ENCODE peak calls at places on chromosomes 6 and 20, in ten cellular contexts. G is MV-4-11; M is HEK293T; Q is activated CD4-positive, alpha-beta T cell treated with anti-CD3 and anti-CD28 coated beads, Interleukin-2, amount 50 U/mL, for 4 hours; Z is stimulated activated CD8-positive, alpha-beta memory T cell treated with anti-CD3 and anti-CD28 coated beads, Interleukin-2, amount 100 ng/mL, for 1 hour; D is heart right ventricle; Y is GM10248; I is SHP77; R is heart left ventricle; L is NCI-H345. H is an unnamed sample.

GRCh38 chr6:85675030-85675819 is 32.5 kb upstream of the SYNCRIP start:
- DNase-seq in G (peak), M (no peak), Q (no peak), Z (no peak), D (no peak), Y (no peak), I (no peak), R (no peak), L (no peak), H (no peak)

GRCh38 chr6:53172468-53172803 is 23.8 kb upstream of the GCM1 start:
- DNase-seq in G (no peak), M (no peak), Q (no peak), Z (no peak), D (no peak), Y (no peak), I (no peak), R (no peak), L (no peak), H (no peak)

GRCh38 chr6:21752054-21752811 is 158.7 kb downstream of the SOX4 start:
- DNase-seq in G (no peak), M (no peak), Q (no peak), Z (no peak), D (no peak), Y (no peak), I (no peak), R (no peak), L (no peak), H (no peak)

GRCh38 chr6:25136879-25137278 is 142.3 kb upstream of the CARMIL1 start:
- DNase-seq in G (peak), M (no peak), Q (no peak), Z (no peak), D (peak), Y (no peak), I (no peak), R (peak), L (no peak), H (peak)

GRCh38 chr6:75759207-75759606 is 10.2 kb downstream of the MYO6 start:
- DNase-seq in G (peak), M (no peak), Q (no peak), Z (no peak), D (no peak), Y (no peak), I (no peak), R (no peak), L (no peak), H (no peak)

GRCh38 chr6:37507082-37507481 is 7.4 kb upstream of the CCDC167 start:
- DNase-seq in G (no peak), M (no peak), Q (no peak), Z (no peak), D (no peak), Y (no peak), I (no peak), R (no peak), L (no peak), H (no peak)

GRCh38 chr6:31352497-31353368 is 4.2 kb downstream of the HLA-B start:
- DNase-seq in G (no peak), M (no peak), Q (no peak), Z (peak), D (no peak), Y (no peak), I (no peak), R (no peak), L (no peak), H (peak)

GRCh38 chr6:111105578-111105977 is 18.3 kb downstream of the SLC16A10 start:
- DNase-seq in G (no peak), M (no peak), Q (no peak), Z (no peak), D (peak), Y (no peak), I (peak), R (peak), L (peak), H (peak)

GRCh38 chr6:130293800-130294199 is 71.0 kb upstream of the SAMD3 start:
- DNase-seq in G (peak), M (peak), Q (peak), Z (no peak), D (no peak), Y (peak), I (no peak), R (no peak), L (no peak), H (peak)

GRCh38 chr20:44597930-44598329 is 15.6 kb downstream of the PKIG start:
- DNase-seq in G (no peak), M (no peak), Q (no peak), Z (no peak), D (no peak), Y (no peak), I (no peak), R (peak), L (no peak), H (no peak)

GRCh38 chr6:148968636-148969270 is 221.9 kb downstream of the UST start:
- DNase-seq in G (no peak), M (no peak), Q (no peak), Z (no peak), D (no peak), Y (no peak), I (no peak), R (no peak), L (no peak), H (no peak)

GRCh38 chr6:167116109-167116837 is 6.6 kb upstream of the CCR6 start:
- DNase-seq in G (no peak), M (no peak), Q (no peak), Z (no peak), D (no peak), Y (no peak), I (no peak), R (no peak), L (peak), H (no peak)

GRCh38 chr6:79404677-79405076 is 132.6 kb downstream of the LCA5 start:
- DNase-seq in G (no peak), M (no peak), Q (no peak), Z (no peak), D (no peak), Y (no peak), I (no peak), R (no peak), L (no peak), H (no peak)

GRCh38 chr6:114108119-114109002 is 137.4 kb upstream of the HDAC2 start:
- DNase-seq in G (peak), M (peak), Q (no peak), Z (no peak), D (peak), Y (peak), I (peak), R (peak), L (peak), H (peak)

GRCh38 chr20:61499859-61500258 is 247.8 kb downstream of the CDH4 start:
- DNase-seq in G (no peak), M (no peak), Q (no peak), Z (no peak), D (no peak), Y (no peak), I (no peak), R (no peak), L (no peak), H (no peak)

GRCh38 chr6:31402324-31403282 is 792 bp upstream of the MICA start:
- DNase-seq in G (no peak), M (no peak), Q (peak), Z (no peak), D (peak), Y (peak), I (no peak), R (peak), L (no peak), H (peak)